ENCODE peak calls at places on chromosome 1, in six cellular contexts. One of them, this sample, is unnamed.

GRCh38 chr1:85059563-85059962 is 11.3 kb upstream of the MCOLN3 start:
- DNase-seq in CD4-positive, CD25-positive, alpha-beta regulatory T cell: no peak
- DNase-seq in uterus: no peak
- DNase-seq in iPS DF 6.9: no peak
- DNase-seq in tibial artery: no peak
- DNase-seq in lower lobe of right lung: no peak
- DNase-seq in this sample: no peak

GRCh38 chr1:19423130-19423529 is 62.2 kb downstream of the CAPZB start:
- DNase-seq in CD4-positive, CD25-positive, alpha-beta regulatory T cell: no peak
- DNase-seq in uterus: no peak
- DNase-seq in iPS DF 6.9: no peak
- DNase-seq in tibial artery: no peak
- DNase-seq in lower lobe of right lung: no peak
- DNase-seq in this sample: no peak

GRCh38 chr1:35287807-35288640 is 19.5 kb downstream of the ZMYM4 start:
- DNase-seq in CD4-positive, CD25-positive, alpha-beta regulatory T cell: no peak
- DNase-seq in uterus: no peak
- DNase-seq in iPS DF 6.9: no peak
- DNase-seq in tibial artery: no peak
- DNase-seq in lower lobe of right lung: no peak
- DNase-seq in this sample: no peak

GRCh38 chr1:100606438-100606837 is 68.5 kb downstream of the GPR88 start:
- DNase-seq in CD4-positive, CD25-positive, alpha-beta regulatory T cell: no peak
- DNase-seq in uterus: no peak
- DNase-seq in iPS DF 6.9: peak
- DNase-seq in tibial artery: no peak
- DNase-seq in lower lobe of right lung: no peak
- DNase-seq in this sample: no peak

GRCh38 chr1:40710581-40711315 is 19.2 kb downstream of the NFYC start:
- DNase-seq in CD4-positive, CD25-positive, alpha-beta regulatory T cell: no peak
- DNase-seq in uterus: no peak
- DNase-seq in iPS DF 6.9: no peak
- DNase-seq in tibial artery: no peak
- DNase-seq in lower lobe of right lung: no peak
- DNase-seq in this sample: no peak

GRCh38 chr1:150973826-150974579 is 632 bp downstream of the CERS2 start:
- DNase-seq in CD4-positive, CD25-positive, alpha-beta regulatory T cell: peak
- DNase-seq in uterus: peak
- DNase-seq in iPS DF 6.9: no peak
- DNase-seq in tibial artery: peak
- DNase-seq in lower lobe of right lung: peak
- DNase-seq in this sample: no peak

GRCh38 chr1:7352974-7353373 is 418.1 kb upstream of the VAMP3 start:
- DNase-seq in CD4-positive, CD25-positive, alpha-beta regulatory T cell: no peak
- DNase-seq in uterus: no peak
- DNase-seq in iPS DF 6.9: no peak
- DNase-seq in tibial artery: no peak
- DNase-seq in lower lobe of right lung: no peak
- DNase-seq in this sample: no peak

GRCh38 chr1:7098641-7099040 is 313.4 kb downstream of the CAMTA1 start:
- DNase-seq in CD4-positive, CD25-positive, alpha-beta regulatory T cell: no peak
- DNase-seq in uterus: no peak
- DNase-seq in iPS DF 6.9: no peak
- DNase-seq in tibial artery: no peak
- DNase-seq in lower lobe of right lung: no peak
- DNase-seq in this sample: no peak

GRCh38 chr1:84940481-84940880 is 47.5 kb upstream of the LPAR3 start:
- DNase-seq in CD4-positive, CD25-positive, alpha-beta regulatory T cell: no peak
- DNase-seq in uterus: no peak
- DNase-seq in iPS DF 6.9: no peak
- DNase-seq in tibial artery: no peak
- DNase-seq in lower lobe of right lung: no peak
- DNase-seq in this sample: no peak

GRCh38 chr1:207923561-207923960 is 12.6 kb upstream of the CD34 start:
- DNase-seq in CD4-positive, CD25-positive, alpha-beta regulatory T cell: no peak
- DNase-seq in uterus: no peak
- DNase-seq in iPS DF 6.9: no peak
- DNase-seq in tibial artery: no peak
- DNase-seq in lower lobe of right lung: no peak
- DNase-seq in this sample: no peak

GRCh38 chr1:28073867-28074266 is 14.5 kb downstream of the EYA3 start:
- DNase-seq in CD4-positive, CD25-positive, alpha-beta regulatory T cell: no peak
- DNase-seq in uterus: no peak
- DNase-seq in iPS DF 6.9: no peak
- DNase-seq in tibial artery: no peak
- DNase-seq in lower lobe of right lung: no peak
- DNase-seq in this sample: no peak

GRCh38 chr1:45221716-45222115 is 15.3 kb upstream of the ZSWIM5 start:
- DNase-seq in CD4-positive, CD25-positive, alpha-beta regulatory T cell: no peak
- DNase-seq in uterus: no peak
- DNase-seq in iPS DF 6.9: no peak
- DNase-seq in tibial artery: no peak
- DNase-seq in lower lobe of right lung: no peak
- DNase-seq in this sample: no peak

GRCh38 chr1:4563586-4563985 is 90.8 kb upstream of the AJAP1 start:
- DNase-seq in CD4-positive, CD25-positive, alpha-beta regulatory T cell: no peak
- DNase-seq in uterus: no peak
- DNase-seq in iPS DF 6.9: no peak
- DNase-seq in tibial artery: no peak
- DNase-seq in lower lobe of right lung: no peak
- DNase-seq in this sample: no peak

GRCh38 chr1:23177031-23177430 is 8.4 kb upstream of the LUZP1 start:
- DNase-seq in CD4-positive, CD25-positive, alpha-beta regulatory T cell: no peak
- DNase-seq in uterus: no peak
- DNase-seq in iPS DF 6.9: no peak
- DNase-seq in tibial artery: no peak
- DNase-seq in lower lobe of right lung: no peak
- DNase-seq in this sample: no peak

GRCh38 chr1:23178414-23178813 is 9.8 kb upstream of the LUZP1 start:
- DNase-seq in CD4-positive, CD25-positive, alpha-beta regulatory T cell: no peak
- DNase-seq in uterus: no peak
- DNase-seq in iPS DF 6.9: no peak
- DNase-seq in tibial artery: no peak
- DNase-seq in lower lobe of right lung: no peak
- DNase-seq in this sample: no peak

GRCh38 chr1:23174383-23175110 is 5.9 kb upstream of the LUZP1 start:
- DNase-seq in CD4-positive, CD25-positive, alpha-beta regulatory T cell: no peak
- DNase-seq in uterus: no peak
- DNase-seq in iPS DF 6.9: no peak
- DNase-seq in tibial artery: no peak
- DNase-seq in lower lobe of right lung: no peak
- DNase-seq in this sample: no peak

GRCh38 chr1:23178931-23179330 is 10.3 kb upstream of the LUZP1 start:
- DNase-seq in CD4-positive, CD25-positive, alpha-beta regulatory T cell: no peak
- DNase-seq in uterus: no peak
- DNase-seq in iPS DF 6.9: no peak
- DNase-seq in tibial artery: no peak
- DNase-seq in lower lobe of right lung: no peak
- DNase-seq in this sample: no peak

GRCh38 chr1:23177438-23178380 is 9.1 kb upstream of the LUZP1 start:
- DNase-seq in CD4-positive, CD25-positive, alpha-beta regulatory T cell: peak
- DNase-seq in uterus: peak
- DNase-seq in iPS DF 6.9: no peak
- DNase-seq in tibial artery: peak
- DNase-seq in lower lobe of right lung: peak
- DNase-seq in this sample: no peak
- H3K4me3 ChIP-seq in CD4-positive, CD25-positive, alpha-beta regulatory T cell: peak
- H3K4me3 ChIP-seq in uterus: peak
- H3K4me3 ChIP-seq in iPS DF 6.9: peak
- H3K4me3 ChIP-seq in tibial artery: peak
- H3K4me3 ChIP-seq in lower lobe of right lung: peak
- H3K4me3 ChIP-seq in this sample: peak

GRCh38 chr1:177703888-177704446 is 265.9 kb downstream of the SEC16B start:
- DNase-seq in CD4-positive, CD25-positive, alpha-beta regulatory T cell: no peak
- DNase-seq in uterus: no peak
- DNase-seq in iPS DF 6.9: no peak
- DNase-seq in tibial artery: no peak
- DNase-seq in lower lobe of right lung: no peak
- DNase-seq in this sample: no peak
- H3K4me3 ChIP-seq in CD4-positive, CD25-positive, alpha-beta regulatory T cell: no peak
- H3K4me3 ChIP-seq in uterus: no peak
- H3K4me3 ChIP-seq in iPS DF 6.9: no peak
- H3K4me3 ChIP-seq in tibial artery: no peak
- H3K4me3 ChIP-seq in lower lobe of right lung: no peak
- H3K4me3 ChIP-seq in this sample: no peak

GRCh38 chr1:21590116-21590905 is 78.8 kb downstream of the RAP1GAP start:
- DNase-seq in CD4-positive, CD25-positive, alpha-beta regulatory T cell: no peak
- DNase-seq in uterus: no peak
- DNase-seq in iPS DF 6.9: no peak
- DNase-seq in tibial artery: no peak
- DNase-seq in lower lobe of right lung: no peak
- DNase-seq in this sample: no peak

GRCh38 chr1:21589618-21590017 is 79.5 kb downstream of the RAP1GAP start:
- DNase-seq in CD4-positive, CD25-positive, alpha-beta regulatory T cell: no peak
- DNase-seq in uterus: no peak
- DNase-seq in iPS DF 6.9: no peak
- DNase-seq in tibial artery: no peak
- DNase-seq in lower lobe of right lung: no peak
- DNase-seq in this sample: no peak

GRCh38 chr1:21592086-21592865 is 76.9 kb downstream of the RAP1GAP start:
- DNase-seq in CD4-positive, CD25-positive, alpha-beta regulatory T cell: no peak
- DNase-seq in uterus: no peak
- DNase-seq in iPS DF 6.9: no peak
- DNase-seq in tibial artery: no peak
- DNase-seq in lower lobe of right lung: no peak
- DNase-seq in this sample: no peak

GRCh38 chr1:21593231-21593630 is 75.9 kb downstream of the RAP1GAP start:
- DNase-seq in CD4-positive, CD25-positive, alpha-beta regulatory T cell: no peak
- DNase-seq in uterus: no peak
- DNase-seq in iPS DF 6.9: no peak
- DNase-seq in tibial artery: no peak
- DNase-seq in lower lobe of right lung: no peak
- DNase-seq in this sample: no peak

GRCh38 chr1:21590906-21591301 is 78.3 kb downstream of the RAP1GAP start:
- DNase-seq in CD4-positive, CD25-positive, alpha-beta regulatory T cell: no peak
- DNase-seq in uterus: no peak
- DNase-seq in iPS DF 6.9: no peak
- DNase-seq in tibial artery: no peak
- DNase-seq in lower lobe of right lung: no peak
- DNase-seq in this sample: no peak
- H3K4me3 ChIP-seq in CD4-positive, CD25-positive, alpha-beta regulatory T cell: no peak
- H3K4me3 ChIP-seq in uterus: no peak
- H3K4me3 ChIP-seq in iPS DF 6.9: no peak
- H3K4me3 ChIP-seq in tibial artery: no peak
- H3K4me3 ChIP-seq in lower lobe of right lung: no peak
- H3K4me3 ChIP-seq in this sample: no peak

DNA sequence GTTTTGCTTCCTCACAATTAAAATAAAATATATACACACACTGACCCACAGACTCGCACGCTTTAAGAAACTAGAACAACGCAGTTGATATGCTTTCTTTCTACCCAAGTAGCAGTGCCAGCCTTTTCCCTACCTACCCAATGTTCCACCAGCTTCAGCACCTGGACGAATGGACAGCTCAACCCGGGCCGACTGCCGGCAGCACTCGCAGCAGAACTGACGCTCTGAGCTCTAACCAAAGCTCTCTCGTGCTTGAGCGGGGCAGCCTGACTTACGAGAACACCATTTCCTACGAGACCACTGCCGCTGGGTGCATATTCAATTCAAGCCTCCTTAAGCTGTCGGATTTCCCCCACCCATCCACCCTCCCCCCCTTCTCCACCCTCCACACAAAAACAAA is 127.4 kb upstream of the DPYD start:
- DNase-seq in CD4-positive, CD25-positive, alpha-beta regulatory T cell: peak
- DNase-seq in uterus: peak
- DNase-seq in iPS DF 6.9: no peak
- DNase-seq in tibial artery: peak
- DNase-seq in lower lobe of right lung: peak
- DNase-seq in this sample: peak
- H3K4me3 ChIP-seq in CD4-positive, CD25-positive, alpha-beta regulatory T cell: no peak
- H3K4me3 ChIP-seq in uterus: no peak
- H3K4me3 ChIP-seq in iPS DF 6.9: peak
- H3K4me3 ChIP-seq in tibial artery: no peak
- H3K4me3 ChIP-seq in lower lobe of right lung: no peak
- H3K4me3 ChIP-seq in this sample: peak

GRCh38 chr1:13583964-13584791 is 546 bp downstream of the PDPN start:
- DNase-seq in CD4-positive, CD25-positive, alpha-beta regulatory T cell: no peak
- DNase-seq in uterus: peak
- DNase-seq in iPS DF 6.9: no peak
- DNase-seq in tibial artery: peak
- DNase-seq in lower lobe of right lung: peak
- DNase-seq in this sample: no peak
- H3K4me3 ChIP-seq in CD4-positive, CD25-positive, alpha-beta regulatory T cell: no peak
- H3K4me3 ChIP-seq in uterus: peak
- H3K4me3 ChIP-seq in iPS DF 6.9: peak
- H3K4me3 ChIP-seq in tibial artery: peak
- H3K4me3 ChIP-seq in lower lobe of right lung: peak
- H3K4me3 ChIP-seq in this sample: peak

GRCh38 chr1:68233202-68233601 is 879 bp upstream of the WLS start:
- DNase-seq in CD4-positive, CD25-positive, alpha-beta regulatory T cell: no peak
- DNase-seq in uterus: no peak
- DNase-seq in iPS DF 6.9: no peak
- DNase-seq in tibial artery: no peak
- DNase-seq in lower lobe of right lung: no peak
- DNase-seq in this sample: no peak
- H3K4me3 ChIP-seq in CD4-positive, CD25-positive, alpha-beta regulatory T cell: no peak
- H3K4me3 ChIP-seq in uterus: peak
- H3K4me3 ChIP-seq in iPS DF 6.9: no peak
- H3K4me3 ChIP-seq in tibial artery: peak
- H3K4me3 ChIP-seq in lower lobe of right lung: peak
- H3K4me3 ChIP-seq in this sample: peak